ENCODE peak calls at places on chromosomes 7 and 10, in seven cellular contexts. One of them, this sample, is unnamed.

GRCh38 chr7:81573128-81573527 is 196.7 kb downstream of the HGF start:
- DNase-seq in neuronal stem cell: no peak
- DNase-seq in mesenchymal stem cell: no peak
- DNase-seq in H9: no peak
- DNase-seq in IMR-90: no peak
- DNase-seq in H1: no peak
- DNase-seq in mesendoderm: no peak
- DNase-seq in this sample: no peak

GRCh38 chr10:89710748-89711147 is 9.4 kb downstream of the KIF20B start:
- DNase-seq in neuronal stem cell: no peak
- DNase-seq in mesenchymal stem cell: no peak
- DNase-seq in H9: no peak
- DNase-seq in IMR-90: peak
- DNase-seq in H1: no peak
- DNase-seq in mesendoderm: no peak
- DNase-seq in this sample: no peak

GRCh38 chr10:103295391-103296044 is 18.6 kb downstream of the INA start:
- DNase-seq in neuronal stem cell: no peak
- DNase-seq in mesenchymal stem cell: peak
- DNase-seq in H9: no peak
- DNase-seq in IMR-90: peak
- DNase-seq in H1: no peak
- DNase-seq in mesendoderm: no peak
- DNase-seq in this sample: no peak

GRCh38 chr7:121485457-121486243 is 89.5 kb upstream of the FAM3C start:
- DNase-seq in neuronal stem cell: no peak
- DNase-seq in mesenchymal stem cell: no peak
- DNase-seq in H9: no peak
- DNase-seq in IMR-90: no peak
- DNase-seq in H1: no peak
- DNase-seq in mesendoderm: no peak
- DNase-seq in this sample: peak

GRCh38 chr10:122186822-122187810 is 84.0 kb upstream of the BTBD16 start:
- DNase-seq in neuronal stem cell: no peak
- DNase-seq in mesenchymal stem cell: no peak
- DNase-seq in H9: no peak
- DNase-seq in IMR-90: peak
- DNase-seq in H1: no peak
- DNase-seq in mesendoderm: no peak
- DNase-seq in this sample: no peak

GRCh38 chr10:116694253-116694926 is 48.0 kb downstream of the HSPA12A start:
- DNase-seq in neuronal stem cell: no peak
- DNase-seq in mesenchymal stem cell: peak
- DNase-seq in H9: peak
- DNase-seq in IMR-90: peak
- DNase-seq in H1: no peak
- DNase-seq in mesendoderm: peak
- DNase-seq in this sample: no peak

GRCh38 chr10:101612872-101613271 is 24.8 kb downstream of the DPCD start:
- DNase-seq in neuronal stem cell: no peak
- DNase-seq in mesenchymal stem cell: no peak
- DNase-seq in H9: no peak
- DNase-seq in IMR-90: no peak
- DNase-seq in H1: no peak
- DNase-seq in mesendoderm: no peak
- DNase-seq in this sample: no peak

GRCh38 chr7:88344956-88345832 is 38.5 kb upstream of the STEAP4 start:
- DNase-seq in neuronal stem cell: peak
- DNase-seq in mesenchymal stem cell: no peak
- DNase-seq in H9: peak
- DNase-seq in IMR-90: no peak
- DNase-seq in H1: peak
- DNase-seq in mesendoderm: peak
- DNase-seq in this sample: peak

GRCh38 chr10:69232736-69233135 is 12.6 kb downstream of the HKDC1 start:
- DNase-seq in neuronal stem cell: no peak
- DNase-seq in mesenchymal stem cell: no peak
- DNase-seq in H9: no peak
- DNase-seq in IMR-90: no peak
- DNase-seq in H1: no peak
- DNase-seq in mesendoderm: no peak
- DNase-seq in this sample: no peak

GRCh38 chr10:122559228-122559627 is 1.3 kb upstream of the DMBT1 start:
- DNase-seq in neuronal stem cell: no peak
- DNase-seq in mesenchymal stem cell: no peak
- DNase-seq in H9: no peak
- DNase-seq in IMR-90: no peak
- DNase-seq in H1: no peak
- DNase-seq in mesendoderm: peak
- DNase-seq in this sample: peak

GRCh38 chr10:132942101-132942739 is at the start of gene CFAP46:
- DNase-seq in neuronal stem cell: peak
- DNase-seq in mesenchymal stem cell: peak
- DNase-seq in H9: peak
- DNase-seq in IMR-90: peak
- DNase-seq in H1: peak
- DNase-seq in mesendoderm: peak
- DNase-seq in this sample: no peak

GRCh38 chr10:2989292-2989947 is 77.9 kb upstream of the PFKP start:
- DNase-seq in neuronal stem cell: no peak
- DNase-seq in mesenchymal stem cell: no peak
- DNase-seq in H9: no peak
- DNase-seq in IMR-90: no peak
- DNase-seq in H1: no peak
- DNase-seq in mesendoderm: no peak
- DNase-seq in this sample: no peak
- H3K4ac ChIP-seq in neuronal stem cell: no peak
- H3K4ac ChIP-seq in mesenchymal stem cell: no peak
- H3K4ac ChIP-seq in H9: no peak
- H3K4ac ChIP-seq in IMR-90: no peak
- H3K4ac ChIP-seq in H1: no peak
- H3K4ac ChIP-seq in mesendoderm: no peak
- H3K4ac ChIP-seq in this sample: no peak

DNA sequence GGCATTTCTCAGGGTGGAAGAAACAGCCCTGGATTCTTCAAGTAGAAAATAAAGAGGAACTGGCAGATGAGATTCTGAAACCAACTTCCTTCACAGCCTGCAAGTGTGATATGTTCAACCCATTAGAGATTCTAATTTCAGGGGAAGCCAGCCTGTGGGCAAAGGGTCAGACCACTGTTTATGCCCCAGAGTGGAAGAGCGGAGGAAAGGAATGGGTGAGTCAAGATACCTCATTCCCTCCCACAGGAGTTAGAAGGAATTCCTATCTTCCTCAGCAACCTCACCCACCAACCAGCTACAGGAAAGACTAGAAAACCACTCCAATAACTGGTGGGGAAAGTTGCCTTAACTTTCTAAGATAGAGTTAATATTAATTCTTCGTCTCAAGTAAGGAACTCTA is 50.4 kb upstream of the BMPER start:
- DNase-seq in neuronal stem cell: no peak
- DNase-seq in mesenchymal stem cell: peak
- DNase-seq in H9: no peak
- DNase-seq in IMR-90: peak
- DNase-seq in H1: no peak
- DNase-seq in mesendoderm: no peak
- DNase-seq in this sample: no peak
- H3K27ac ChIP-seq in neuronal stem cell: no peak
- H3K27ac ChIP-seq in mesenchymal stem cell: peak
- H3K27ac ChIP-seq in H9: no peak
- H3K27ac ChIP-seq in IMR-90: no peak
- H3K27ac ChIP-seq in H1: no peak
- H3K27ac ChIP-seq in mesendoderm: no peak
- H3K27ac ChIP-seq in this sample: no peak

DNA sequence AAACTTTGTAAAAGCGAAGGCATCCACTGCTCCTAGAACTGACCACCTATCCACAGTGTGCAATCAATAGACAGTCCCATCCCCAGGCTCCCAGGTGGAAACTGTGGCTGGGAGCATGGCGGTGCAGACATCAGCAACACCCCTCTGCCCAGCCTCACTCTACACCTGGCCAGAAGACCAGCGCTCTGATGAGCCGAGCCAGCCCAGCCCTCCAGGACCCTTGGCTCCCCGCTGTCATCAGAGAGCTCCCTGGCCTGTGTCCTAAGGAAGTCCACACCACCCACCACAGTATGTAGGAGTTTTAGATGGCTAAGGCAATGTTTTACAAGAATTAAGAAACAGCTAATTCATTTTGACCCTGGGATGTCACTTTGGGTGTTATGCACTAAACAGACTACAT is 81.0 kb downstream of the VOPP1 start:
- DNase-seq in neuronal stem cell: no peak
- DNase-seq in mesenchymal stem cell: no peak
- DNase-seq in H9: no peak
- DNase-seq in IMR-90: no peak
- DNase-seq in H1: no peak
- DNase-seq in mesendoderm: no peak
- DNase-seq in this sample: no peak
- H3K4ac ChIP-seq in neuronal stem cell: no peak
- H3K4ac ChIP-seq in mesenchymal stem cell: no peak
- H3K4ac ChIP-seq in H9: no peak
- H3K4ac ChIP-seq in IMR-90: no peak
- H3K4ac ChIP-seq in H1: no peak
- H3K4ac ChIP-seq in mesendoderm: no peak
- H3K4ac ChIP-seq in this sample: no peak

GRCh38 chr7:36691983-36692382 is 32.3 kb downstream of the AOAH start:
- DNase-seq in neuronal stem cell: no peak
- DNase-seq in mesenchymal stem cell: no peak
- DNase-seq in H9: no peak
- DNase-seq in IMR-90: no peak
- DNase-seq in H1: no peak
- DNase-seq in mesendoderm: no peak
- DNase-seq in this sample: no peak
- H3K27ac ChIP-seq in neuronal stem cell: no peak
- H3K27ac ChIP-seq in mesenchymal stem cell: no peak
- H3K27ac ChIP-seq in H9: no peak
- H3K27ac ChIP-seq in IMR-90: no peak
- H3K27ac ChIP-seq in H1: no peak
- H3K27ac ChIP-seq in mesendoderm: no peak
- H3K27ac ChIP-seq in this sample: no peak

GRCh38 chr7:142896151-142896550 is 10.6 kb upstream of the TRPV6 start:
- DNase-seq in neuronal stem cell: no peak
- DNase-seq in mesenchymal stem cell: no peak
- DNase-seq in H9: peak
- DNase-seq in IMR-90: no peak
- DNase-seq in H1: no peak
- DNase-seq in mesendoderm: no peak
- DNase-seq in this sample: no peak

GRCh38 chr7:142894886-142895593 is 9.5 kb upstream of the TRPV6 start:
- DNase-seq in neuronal stem cell: no peak
- DNase-seq in mesenchymal stem cell: no peak
- DNase-seq in H9: peak
- DNase-seq in IMR-90: no peak
- DNase-seq in H1: no peak
- DNase-seq in mesendoderm: no peak
- DNase-seq in this sample: no peak

GRCh38 chr7:142896741-142897379 is 11.3 kb upstream of the TRPV6 start:
- DNase-seq in neuronal stem cell: no peak
- DNase-seq in mesenchymal stem cell: no peak
- DNase-seq in H9: no peak
- DNase-seq in IMR-90: no peak
- DNase-seq in H1: no peak
- DNase-seq in mesendoderm: no peak
- DNase-seq in this sample: no peak

GRCh38 chr7:142892941-142893340 is 7.4 kb upstream of the TRPV6 start:
- DNase-seq in neuronal stem cell: no peak
- DNase-seq in mesenchymal stem cell: no peak
- DNase-seq in H9: peak
- DNase-seq in IMR-90: no peak
- DNase-seq in H1: no peak
- DNase-seq in mesendoderm: no peak
- DNase-seq in this sample: no peak

DNA sequence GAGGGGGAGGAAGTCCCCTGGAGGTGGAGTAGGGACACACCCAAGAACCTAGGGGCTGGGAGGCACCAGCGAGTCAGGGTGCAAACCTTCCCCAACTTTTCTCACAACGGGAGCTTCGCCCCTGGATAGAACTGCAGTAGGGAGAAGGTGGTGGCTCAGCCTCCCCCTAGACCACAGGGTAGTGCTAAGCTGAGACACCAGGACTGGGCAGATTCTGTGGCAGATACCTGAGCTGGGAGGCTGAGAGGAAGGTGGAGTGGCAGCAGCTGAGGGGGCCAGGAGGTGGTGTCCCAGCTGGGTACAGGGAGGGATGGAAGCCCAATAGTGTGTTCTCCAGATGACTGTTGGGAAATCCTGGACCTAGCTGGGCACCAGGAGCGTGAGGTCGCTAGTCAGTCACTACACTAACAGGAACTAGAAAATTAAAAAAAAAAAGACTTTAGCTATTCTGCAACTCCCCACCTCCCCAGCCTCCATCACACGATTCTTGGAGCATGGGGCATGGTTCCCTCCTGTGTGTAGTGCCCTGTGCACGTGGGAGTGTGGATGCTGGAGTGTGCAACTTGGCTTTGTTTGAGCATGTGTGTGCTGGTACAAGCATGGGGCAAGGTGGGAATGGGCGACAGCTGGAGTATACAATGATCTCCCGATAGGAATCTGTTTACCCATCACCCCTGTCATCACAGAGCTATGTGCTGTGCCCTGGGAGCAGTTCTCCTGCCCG is 8.7 kb upstream of the TRPV6 start:
- DNase-seq in neuronal stem cell: no peak
- DNase-seq in mesenchymal stem cell: no peak
- DNase-seq in H9: peak
- DNase-seq in IMR-90: no peak
- DNase-seq in H1: no peak
- DNase-seq in mesendoderm: no peak
- DNase-seq in this sample: no peak
- H3K4ac ChIP-seq in neuronal stem cell: no peak
- H3K4ac ChIP-seq in mesenchymal stem cell: no peak
- H3K4ac ChIP-seq in H9: no peak
- H3K4ac ChIP-seq in IMR-90: no peak
- H3K4ac ChIP-seq in H1: no peak
- H3K4ac ChIP-seq in mesendoderm: no peak
- H3K4ac ChIP-seq in this sample: no peak

This sample was measured in trophoblast cell.